ENCODE peak calls at places on chromosomes 1 and 21, in ten cellular contexts. J is WTC11, W is choroid plexus epithelial cell, D is DND-41, V is fibroblast of lung, S is colonic mucosa, G is HCT116, M is breast epithelium, P is thoracic aorta, K is glutamatergic neuron. H is an unnamed sample.

GRCh38 chr1:156859523-156860112 is 701 bp upstream of the INSRR start:
- DNase-seq in M (peak), J (no peak), W (peak), S (no peak), K (no peak), P (no peak), G (no peak), V (peak), D (no peak), H (peak)

GRCh38 chr1:54053745-54054437 is 483 bp downstream of the TCEANC2 start:
- DNase-seq in D (no peak), V (peak), W (peak), P (no peak), M (no peak), K (no peak), J (no peak), S (no peak), G (no peak), H (no peak)

GRCh38 chr1:77961392-77961791 is 17.5 kb downstream of the FUBP1 start:
- DNase-seq in D (no peak), J (no peak), V (no peak), K (no peak), G (no peak), S (no peak), P (no peak), W (no peak), M (no peak), H (no peak)

GRCh38 chr1:226110249-226111108 is 48.0 kb downstream of the H3-3A start:
- DNase-seq in W (peak), S (peak), M (peak), G (no peak), P (peak), J (peak), D (peak), K (peak), V (peak), H (peak)

GRCh38 chr1:235100124-235100801 is 28.4 kb downstream of the TOMM20 start:
- DNase-seq in G (no peak), D (no peak), S (no peak), P (no peak), V (peak), J (peak), M (no peak), K (peak), W (peak), H (no peak)

GRCh38 chr1:116168277-116169032 is 57.3 kb downstream of the MAB21L3 start:
- DNase-seq in J (peak), P (no peak), D (peak), V (peak), W (peak), S (peak), K (peak), M (peak), G (no peak), H (peak)

GRCh38 chr1:182917386-182917785 is 35.6 kb downstream of the SHCBP1L start:
- DNase-seq in K (no peak), P (no peak), W (peak), G (no peak), S (no peak), M (no peak), D (no peak), V (no peak), J (no peak), H (no peak)

GRCh38 chr1:5961601-5962000 is 30.6 kb downstream of the NPHP4 start:
- DNase-seq in W (no peak), G (no peak), M (no peak), V (no peak), K (no peak), P (no peak), S (no peak), D (no peak), J (no peak), H (no peak)

GRCh38 chr1:63326106-63326472 is 3.7 kb downstream of the FOXD3 start:
- DNase-seq in P (no peak), S (no peak), K (peak), W (no peak), J (peak), M (no peak), V (peak), G (no peak), D (no peak), H (no peak)

GRCh38 chr1:56073614-56074356 is 505.6 kb downstream of the PLPP3 start:
- DNase-seq in D (no peak), G (no peak), M (peak), P (peak), J (no peak), S (peak), V (peak), K (no peak), W (peak), H (no peak)

GRCh38 chr1:203818399-203818798 is 23.0 kb downstream of the ZBED6 start:
- DNase-seq in P (no peak), G (no peak), M (no peak), S (no peak), J (no peak), W (no peak), V (no peak), K (no peak), D (no peak), H (no peak)

GRCh38 chr21:46294647-46295176 is 8.6 kb downstream of the YBEY start:
- DNase-seq in G (no peak), D (no peak), W (peak), J (no peak), V (peak), S (no peak), P (no peak), K (no peak), M (no peak), H (peak)

GRCh38 chr1:11550664-11551283 is 71.8 kb downstream of the DISP3 start:
- DNase-seq in W (peak), J (peak), V (peak), G (peak), D (peak), S (peak), K (no peak), M (no peak), P (no peak), H (peak)

GRCh38 chr1:162396201-162396906 is 14.8 kb downstream of the C1orf226 start:
- DNase-seq in W (no peak), K (no peak), S (no peak), P (no peak), G (no peak), J (no peak), M (no peak), V (no peak), D (no peak), H (no peak)

GRCh38 chr1:53336146-53336545 is 8.3 kb upstream of the LRP8 start:
- DNase-seq in K (no peak), J (no peak), D (no peak), P (no peak), W (no peak), V (no peak), S (no peak), G (no peak), M (peak), H (no peak)

GRCh38 chr1:156586323-156586722 is 5.3 kb upstream of the NAXE start:
- DNase-seq in J (no peak), D (no peak), P (no peak), G (no peak), K (no peak), W (no peak), V (no peak), S (no peak), M (no peak), H (no peak)

GRCh38 chr21:37566790-37567725 is 200.5 kb downstream of the DYRK1A start:
- DNase-seq in J (no peak), V (no peak), S (no peak), P (no peak), M (no peak), G (no peak), W (no peak), D (no peak), K (no peak), H (no peak)

GRCh38 chr1:82485591-82486369 is 685.0 kb downstream of the ADGRL2 start:
- DNase-seq in P (no peak), M (no peak), J (peak), D (no peak), V (peak), G (no peak), K (no peak), W (peak), S (peak), H (no peak)

GRCh38 chr1:170145691-170146676 is at the start of gene NTMT2:
- DNase-seq in S (no peak), M (no peak), D (peak), K (no peak), J (peak), G (no peak), W (peak), V (no peak), P (no peak), H (no peak)

GRCh38 chr1:154253671-154254070 is 18.8 kb upstream of the HAX1 start:
- DNase-seq in S (no peak), V (no peak), J (no peak), P (no peak), W (no peak), D (no peak), M (no peak), K (no peak), G (no peak), H (no peak)

GRCh38 chr1:17377325-17377953 is 5.4 kb downstream of the PADI6 start:
- DNase-seq in J (peak), P (no peak), M (no peak), V (no peak), W (no peak), D (no peak), G (no peak), S (no peak), K (no peak), H (no peak)

GRCh38 chr1:235357485-235358378 is 9.5 kb upstream of the TBCE start:
- DNase-seq in G (no peak), M (no peak), J (peak), P (no peak), K (no peak), W (peak), V (no peak), S (no peak), D (no peak), H (no peak)

GRCh38 chr1:172485626-172486025 is 41.8 kb upstream of the PIGC start:
- DNase-seq in P (no peak), K (no peak), V (no peak), W (no peak), M (no peak), G (no peak), J (no peak), D (no peak), S (no peak), H (no peak)

GRCh38 chr1:221439008-221439733 is 302.7 kb downstream of the DUSP10 start:
- DNase-seq in K (no peak), D (no peak), S (no peak), M (no peak), G (peak), W (peak), J (no peak), P (no peak), V (peak), H (peak)

GRCh38 chr1:237205400-237206064 is 163.5 kb downstream of the RYR2 start:
- DNase-seq in K (no peak), J (no peak), G (no peak), W (peak), D (no peak), S (peak), P (no peak), M (no peak), V (peak), H (no peak)

GRCh38 chr1:56073206-56073605 is 506.2 kb downstream of the PLPP3 start:
- DNase-seq in W (no peak), M (no peak), V (no peak), S (no peak), P (no peak), D (no peak), K (no peak), J (no peak), G (no peak), H (no peak)

GRCh38 chr1:237799762-237800474 is 90.8 kb downstream of the ZP4 start:
- DNase-seq in P (no peak), G (no peak), W (peak), J (peak), V (peak), K (peak), S (peak), D (peak), M (no peak), H (peak)

GRCh38 chr1:190595438-190595837 is 117.8 kb upstream of the BRINP3 start:
- DNase-seq in D (no peak), J (no peak), P (no peak), V (no peak), W (no peak), S (no peak), K (no peak), M (no peak), G (no peak), H (no peak)
- TF ChIP-seq CTCF in D (no peak), J (no peak), P (no peak), V (no peak), W (no peak), S (no peak), K (no peak), M (no peak), G (no peak), H (no peak)

DNA sequence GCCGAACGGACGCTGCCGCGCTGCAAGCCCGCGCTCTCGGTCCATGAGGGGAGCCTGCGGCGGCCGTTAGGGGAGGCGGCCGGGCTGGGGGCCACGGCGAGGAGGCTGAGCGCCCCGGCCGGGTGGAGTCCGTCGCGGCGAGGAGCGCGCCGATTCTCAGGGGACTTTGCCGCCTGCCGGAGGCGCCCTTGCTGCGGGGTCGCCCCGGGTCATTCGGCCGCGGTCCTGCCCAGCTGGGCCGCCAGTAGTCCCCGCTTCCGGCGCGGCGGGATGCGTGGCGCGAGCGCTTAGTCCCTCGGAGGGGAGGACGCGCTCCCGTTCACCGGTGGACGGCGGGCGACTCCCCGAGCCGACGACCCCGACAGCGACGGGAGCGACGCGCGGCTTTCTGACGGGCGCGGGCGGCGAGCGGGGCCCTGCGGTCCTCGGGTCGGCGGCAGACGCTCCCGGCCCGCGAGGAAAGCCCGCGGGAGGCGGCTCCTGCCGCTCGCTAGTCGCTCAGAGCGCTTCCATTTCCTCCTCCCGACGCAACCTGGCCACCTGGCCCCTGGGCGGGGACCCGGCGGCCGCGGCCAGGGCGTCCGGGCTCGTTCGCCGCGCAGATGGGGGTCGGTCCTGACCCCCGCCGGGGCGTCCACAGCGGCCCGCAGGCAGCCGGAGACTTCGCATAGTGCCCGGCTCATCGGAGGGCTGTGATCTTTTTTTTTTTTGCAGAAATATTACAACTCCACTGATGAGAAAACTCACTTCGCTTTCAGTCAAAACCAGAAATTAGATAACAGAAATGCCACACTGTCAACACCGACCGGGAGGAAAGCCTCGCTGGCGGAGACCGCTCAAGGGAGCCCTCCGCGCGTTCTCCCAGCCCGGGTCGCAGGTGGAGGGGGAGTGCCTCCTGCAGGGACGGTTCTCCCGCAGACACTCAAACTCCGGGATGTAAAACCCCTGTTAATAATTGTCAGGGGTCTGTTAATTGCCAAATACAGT is 640 bp upstream of the ZBTB21 start:
- DNase-seq in J (peak), W (peak), K (peak), P (no peak), M (peak), D (peak), G (no peak), S (peak), V (no peak), H (peak)
- TF ChIP-seq CTCF in J (no peak), W (no peak), K (no peak), P (peak), M (no peak), D (peak), G (no peak), S (no peak), V (peak), H (no peak)

GRCh38 chr1:42759114-42759513 is 7.7 kb downstream of the P3H1 start:
- DNase-seq in D (no peak), P (no peak), W (no peak), S (no peak), V (no peak), G (no peak), J (peak), M (no peak), K (no peak), H (no peak)
- TF ChIP-seq CTCF in D (peak), P (no peak), W (peak), S (no peak), V (no peak), G (peak), J (no peak), M (no peak), K (no peak), H (no peak)

GRCh38 chr1:67525053-67525760 is 95.0 kb upstream of the SERBP1 start:
- DNase-seq in W (no peak), P (no peak), G (no peak), D (no peak), M (no peak), S (no peak), J (no peak), K (no peak), V (no peak), H (no peak)

GRCh38 chr1:67522001-67522441 is 91.8 kb upstream of the SERBP1 start:
- DNase-seq in W (no peak), J (no peak), K (no peak), S (no peak), D (no peak), G (no peak), P (no peak), M (no peak), V (no peak), H (no peak)

GRCh38 chr1:67522793-67523192 is 92.6 kb upstream of the SERBP1 start:
- DNase-seq in M (no peak), V (no peak), K (no peak), P (no peak), D (no peak), J (no peak), G (no peak), W (no peak), S (no peak), H (no peak)

GRCh38 chr1:67528141-67528540 is 97.9 kb upstream of the SERBP1 start:
- DNase-seq in P (no peak), V (no peak), W (no peak), D (no peak), K (no peak), J (no peak), M (no peak), G (no peak), S (no peak), H (no peak)

GRCh38 chr1:67524143-67525052 is 94.2 kb upstream of the SERBP1 start:
- DNase-seq in W (peak), S (no peak), J (no peak), G (peak), K (no peak), D (no peak), M (no peak), V (no peak), P (no peak), H (no peak)
- TF ChIP-seq CTCF in W (peak), S (no peak), J (no peak), G (peak), K (peak), D (peak), M (no peak), V (no peak), P (no peak), H (no peak)

DNA sequence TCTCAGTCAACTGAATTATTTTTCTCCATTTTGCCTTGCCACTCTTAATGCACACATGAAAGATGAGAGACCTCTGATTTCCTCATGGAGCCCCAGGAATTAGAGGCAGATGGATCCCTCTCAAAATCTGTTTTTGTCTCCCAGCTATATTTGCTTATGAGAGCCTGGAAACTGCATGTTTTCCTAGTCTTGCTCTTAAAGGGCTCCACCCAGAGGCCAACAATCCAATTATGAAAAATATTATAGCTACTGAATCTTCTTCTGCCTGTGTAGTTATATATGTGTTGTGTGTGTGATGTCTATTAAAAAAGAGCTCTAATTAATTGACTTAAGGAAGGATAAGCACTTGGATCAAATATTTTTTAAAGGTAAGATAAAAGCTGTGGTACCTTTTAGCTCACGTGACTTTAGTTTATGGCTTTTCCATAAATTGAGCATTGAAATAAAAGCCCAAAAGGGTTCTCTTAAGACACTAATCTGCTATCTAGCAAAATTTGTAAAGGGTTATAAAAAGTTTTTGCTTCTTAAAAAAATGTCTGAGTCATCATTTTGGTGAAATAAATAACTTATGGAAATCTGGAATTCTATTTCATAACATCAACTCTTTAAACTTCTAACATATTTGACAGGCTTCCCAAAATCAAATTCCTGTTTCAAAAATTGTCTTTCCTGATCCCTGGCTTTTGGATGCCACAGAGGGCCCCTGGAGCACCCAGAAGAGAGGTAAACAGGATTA is 31.2 kb upstream of the TSPEAR start:
- DNase-seq in K (no peak), G (no peak), P (no peak), W (peak), J (no peak), V (peak), S (no peak), M (no peak), D (no peak), H (no peak)
- TF ChIP-seq CTCF in K (no peak), G (peak), P (no peak), W (peak), J (no peak), V (peak), S (no peak), M (no peak), D (no peak), H (no peak)

GRCh38 chr1:3824650-3825049 is 28.4 kb upstream of the LRRC47 start:
- DNase-seq in S (no peak), M (no peak), V (no peak), D (no peak), P (no peak), J (no peak), W (no peak), K (no peak), G (no peak), H (no peak)

GRCh38 chr1:3822421-3822820 is 26.1 kb upstream of the LRRC47 start:
- DNase-seq in J (no peak), W (no peak), G (no peak), K (no peak), P (no peak), V (no peak), S (no peak), D (no peak), M (no peak), H (no peak)

GRCh38 chr1:3821934-3822307 is 25.6 kb upstream of the LRRC47 start:
- DNase-seq in S (no peak), K (no peak), D (no peak), G (no peak), P (no peak), J (no peak), W (no peak), V (no peak), M (no peak), H (no peak)

GRCh38 chr1:3831689-3832088 is 25.3 kb downstream of the CEP104 start:
- DNase-seq in M (no peak), D (no peak), J (no peak), S (no peak), V (no peak), P (no peak), K (no peak), G (no peak), W (no peak), H (no peak)

GRCh38 chr1:3827813-3828307 is 29.2 kb downstream of the CEP104 start:
- DNase-seq in G (no peak), S (no peak), P (no peak), V (peak), D (no peak), J (peak), W (peak), K (peak), M (no peak), H (no peak)
- TF ChIP-seq CTCF in G (peak), S (no peak), P (no peak), V (no peak), D (no peak), J (no peak), W (no peak), K (no peak), M (no peak), H (no peak)

GRCh38 chr21:15754640-15755039 is 24.9 kb downstream of the USP25 start:
- DNase-seq in S (no peak), W (peak), M (no peak), D (no peak), K (no peak), P (no peak), J (no peak), G (no peak), V (peak), H (no peak)
- TF ChIP-seq CTCF in S (no peak), W (no peak), M (no peak), D (no peak), K (no peak), P (no peak), J (no peak), G (no peak), V (no peak), H (no peak)

GRCh38 chr1:30847358-30847972 is 61.1 kb downstream of the SDC3 start:
- DNase-seq in P (no peak), S (peak), K (no peak), M (peak), W (peak), V (peak), G (no peak), J (peak), D (no peak), H (peak)

GRCh38 chr1:30850607-30851006 is 58.0 kb downstream of the SDC3 start:
- DNase-seq in M (no peak), P (no peak), G (no peak), D (no peak), V (no peak), W (no peak), K (no peak), J (no peak), S (no peak), H (no peak)

GRCh38 chr1:30846587-30846986 is 62.0 kb downstream of the SDC3 start:
- DNase-seq in V (no peak), K (no peak), W (no peak), M (no peak), D (no peak), J (no peak), S (no peak), P (no peak), G (no peak), H (no peak)

GRCh38 chr1:30845891-30846290 is 62.7 kb downstream of the SDC3 start:
- DNase-seq in V (no peak), M (no peak), S (no peak), J (peak), K (no peak), W (no peak), P (no peak), G (no peak), D (no peak), H (no peak)

GRCh38 chr1:30848130-30848529 is 60.4 kb downstream of the SDC3 start:
- DNase-seq in M (no peak), V (no peak), W (no peak), P (no peak), K (no peak), S (no peak), D (no peak), J (no peak), G (no peak), H (no peak)
- TF ChIP-seq CTCF in M (no peak), V (no peak), W (no peak), P (no peak), K (no peak), S (no peak), D (no peak), J (no peak), G (no peak), H (no peak)

H was measured in Calu3.